ENCODE peak calls at places on chromosomes 2 and 18, in seven cellular contexts. One of them, this sample, is unnamed.

GRCh38 chr2:193690572-193690971 is 1495.8 kb upstream of the TMEFF2 start:
- DNase-seq in cardiac fibroblast: no peak
- DNase-seq in foreskin fibroblast: no peak
- DNase-seq in fibroblast of mammary gland: no peak
- DNase-seq in WERI-Rb-1: no peak
- DNase-seq in left ventricle myocardium inferior: no peak
- DNase-seq in mesothelial cell of epicardium: no peak
- DNase-seq in this sample: no peak

GRCh38 chr2:200007291-200007690 is 51.9 kb downstream of the MAIP1 start:
- DNase-seq in cardiac fibroblast: no peak
- DNase-seq in foreskin fibroblast: no peak
- DNase-seq in fibroblast of mammary gland: no peak
- DNase-seq in WERI-Rb-1: no peak
- DNase-seq in left ventricle myocardium inferior: no peak
- DNase-seq in mesothelial cell of epicardium: no peak
- DNase-seq in this sample: no peak

GRCh38 chr2:12120281-12121150 is 374.1 kb downstream of the LPIN1 start:
- DNase-seq in cardiac fibroblast: peak
- DNase-seq in foreskin fibroblast: peak
- DNase-seq in fibroblast of mammary gland: peak
- DNase-seq in WERI-Rb-1: no peak
- DNase-seq in left ventricle myocardium inferior: no peak
- DNase-seq in mesothelial cell of epicardium: no peak
- DNase-seq in this sample: no peak

GRCh38 chr2:150013011-150013410 is 425.4 kb upstream of the MMADHC start:
- DNase-seq in cardiac fibroblast: no peak
- DNase-seq in foreskin fibroblast: no peak
- DNase-seq in fibroblast of mammary gland: peak
- DNase-seq in WERI-Rb-1: no peak
- DNase-seq in left ventricle myocardium inferior: no peak
- DNase-seq in mesothelial cell of epicardium: no peak
- DNase-seq in this sample: no peak

GRCh38 chr2:190881480-190882326 is 1.1 kb downstream of the GLS start:
- DNase-seq in cardiac fibroblast: peak
- DNase-seq in foreskin fibroblast: peak
- DNase-seq in fibroblast of mammary gland: peak
- DNase-seq in WERI-Rb-1: peak
- DNase-seq in left ventricle myocardium inferior: peak
- DNase-seq in mesothelial cell of epicardium: peak
- DNase-seq in this sample: peak

GRCh38 chr18:41828137-41828536 is 126.9 kb upstream of the PIK3C3 start:
- DNase-seq in cardiac fibroblast: no peak
- DNase-seq in foreskin fibroblast: no peak
- DNase-seq in fibroblast of mammary gland: no peak
- DNase-seq in WERI-Rb-1: no peak
- DNase-seq in left ventricle myocardium inferior: no peak
- DNase-seq in mesothelial cell of epicardium: no peak
- DNase-seq in this sample: no peak

GRCh38 chr2:101200714-101201113 is 49.5 kb upstream of the TBC1D8 start:
- DNase-seq in cardiac fibroblast: peak
- DNase-seq in foreskin fibroblast: peak
- DNase-seq in fibroblast of mammary gland: peak
- DNase-seq in WERI-Rb-1: no peak
- DNase-seq in left ventricle myocardium inferior: no peak
- DNase-seq in mesothelial cell of epicardium: no peak
- DNase-seq in this sample: no peak

GRCh38 chr18:21684731-21685130 is 19.8 kb downstream of the ABHD3 start:
- DNase-seq in cardiac fibroblast: no peak
- DNase-seq in foreskin fibroblast: no peak
- DNase-seq in fibroblast of mammary gland: no peak
- DNase-seq in WERI-Rb-1: no peak
- DNase-seq in left ventricle myocardium inferior: no peak
- DNase-seq in mesothelial cell of epicardium: no peak
- DNase-seq in this sample: no peak

GRCh38 chr2:71609441-71609840 is 156.1 kb downstream of the DYSF start:
- DNase-seq in cardiac fibroblast: peak
- DNase-seq in foreskin fibroblast: no peak
- DNase-seq in fibroblast of mammary gland: no peak
- DNase-seq in WERI-Rb-1: no peak
- DNase-seq in left ventricle myocardium inferior: no peak
- DNase-seq in mesothelial cell of epicardium: no peak
- DNase-seq in this sample: no peak

GRCh38 chr2:117859924-117860647 is 45.6 kb downstream of the DDX18 start:
- DNase-seq in cardiac fibroblast: no peak
- DNase-seq in foreskin fibroblast: no peak
- DNase-seq in fibroblast of mammary gland: no peak
- DNase-seq in WERI-Rb-1: no peak
- DNase-seq in left ventricle myocardium inferior: no peak
- DNase-seq in mesothelial cell of epicardium: no peak
- DNase-seq in this sample: no peak

GRCh38 chr2:144682248-144682647 is 162.3 kb upstream of the ZEB2 start:
- DNase-seq in cardiac fibroblast: no peak
- DNase-seq in foreskin fibroblast: no peak
- DNase-seq in fibroblast of mammary gland: no peak
- DNase-seq in WERI-Rb-1: no peak
- DNase-seq in left ventricle myocardium inferior: no peak
- DNase-seq in mesothelial cell of epicardium: no peak
- DNase-seq in this sample: no peak

GRCh38 chr2:214328941-214329340 is 81.9 kb upstream of the VWC2L start:
- DNase-seq in cardiac fibroblast: no peak
- DNase-seq in foreskin fibroblast: no peak
- DNase-seq in fibroblast of mammary gland: no peak
- DNase-seq in WERI-Rb-1: no peak
- DNase-seq in left ventricle myocardium inferior: no peak
- DNase-seq in mesothelial cell of epicardium: no peak
- DNase-seq in this sample: no peak

GRCh38 chr2:74550231-74550630 is 3.5 kb downstream of the LOXL3 start:
- DNase-seq in cardiac fibroblast: no peak
- DNase-seq in foreskin fibroblast: no peak
- DNase-seq in fibroblast of mammary gland: no peak
- DNase-seq in WERI-Rb-1: no peak
- DNase-seq in left ventricle myocardium inferior: no peak
- DNase-seq in mesothelial cell of epicardium: no peak
- DNase-seq in this sample: no peak

GRCh38 chr2:118539290-118539689 is 308.2 kb downstream of the EN1 start:
- DNase-seq in cardiac fibroblast: peak
- DNase-seq in foreskin fibroblast: peak
- DNase-seq in fibroblast of mammary gland: peak
- DNase-seq in WERI-Rb-1: peak
- DNase-seq in left ventricle myocardium inferior: no peak
- DNase-seq in mesothelial cell of epicardium: no peak
- DNase-seq in this sample: no peak

GRCh38 chr2:63058742-63059433 is 8.3 kb downstream of the OTX1 start:
- DNase-seq in cardiac fibroblast: no peak
- DNase-seq in foreskin fibroblast: no peak
- DNase-seq in fibroblast of mammary gland: no peak
- DNase-seq in WERI-Rb-1: peak
- DNase-seq in left ventricle myocardium inferior: no peak
- DNase-seq in mesothelial cell of epicardium: peak
- DNase-seq in this sample: no peak

GRCh38 chr2:198662916-198663315 is 794.8 kb downstream of the SATB2 start:
- DNase-seq in cardiac fibroblast: no peak
- DNase-seq in foreskin fibroblast: no peak
- DNase-seq in fibroblast of mammary gland: no peak
- DNase-seq in WERI-Rb-1: no peak
- DNase-seq in left ventricle myocardium inferior: no peak
- DNase-seq in mesothelial cell of epicardium: no peak
- DNase-seq in this sample: no peak

GRCh38 chr18:45171575-45172225 is 443.6 kb upstream of the SLC14A2 start:
- DNase-seq in cardiac fibroblast: peak
- DNase-seq in foreskin fibroblast: no peak
- DNase-seq in fibroblast of mammary gland: peak
- DNase-seq in WERI-Rb-1: no peak
- DNase-seq in left ventricle myocardium inferior: no peak
- DNase-seq in mesothelial cell of epicardium: no peak
- DNase-seq in this sample: no peak

GRCh38 chr2:176814740-176815367 is 397.7 kb upstream of the HNRNPA3 start:
- DNase-seq in cardiac fibroblast: peak
- DNase-seq in foreskin fibroblast: peak
- DNase-seq in fibroblast of mammary gland: peak
- DNase-seq in WERI-Rb-1: no peak
- DNase-seq in left ventricle myocardium inferior: no peak
- DNase-seq in mesothelial cell of epicardium: no peak
- DNase-seq in this sample: peak

GRCh38 chr2:11753886-11754704 is 7.7 kb downstream of the LPIN1 start:
- DNase-seq in cardiac fibroblast: peak
- DNase-seq in foreskin fibroblast: no peak
- DNase-seq in fibroblast of mammary gland: peak
- DNase-seq in WERI-Rb-1: no peak
- DNase-seq in left ventricle myocardium inferior: no peak
- DNase-seq in mesothelial cell of epicardium: no peak
- DNase-seq in this sample: no peak

GRCh38 chr2:45607701-45608100 is 3.4 kb downstream of the SRBD1 start:
- DNase-seq in cardiac fibroblast: peak
- DNase-seq in foreskin fibroblast: no peak
- DNase-seq in fibroblast of mammary gland: peak
- DNase-seq in WERI-Rb-1: no peak
- DNase-seq in left ventricle myocardium inferior: no peak
- DNase-seq in mesothelial cell of epicardium: no peak
- DNase-seq in this sample: no peak

DNA sequence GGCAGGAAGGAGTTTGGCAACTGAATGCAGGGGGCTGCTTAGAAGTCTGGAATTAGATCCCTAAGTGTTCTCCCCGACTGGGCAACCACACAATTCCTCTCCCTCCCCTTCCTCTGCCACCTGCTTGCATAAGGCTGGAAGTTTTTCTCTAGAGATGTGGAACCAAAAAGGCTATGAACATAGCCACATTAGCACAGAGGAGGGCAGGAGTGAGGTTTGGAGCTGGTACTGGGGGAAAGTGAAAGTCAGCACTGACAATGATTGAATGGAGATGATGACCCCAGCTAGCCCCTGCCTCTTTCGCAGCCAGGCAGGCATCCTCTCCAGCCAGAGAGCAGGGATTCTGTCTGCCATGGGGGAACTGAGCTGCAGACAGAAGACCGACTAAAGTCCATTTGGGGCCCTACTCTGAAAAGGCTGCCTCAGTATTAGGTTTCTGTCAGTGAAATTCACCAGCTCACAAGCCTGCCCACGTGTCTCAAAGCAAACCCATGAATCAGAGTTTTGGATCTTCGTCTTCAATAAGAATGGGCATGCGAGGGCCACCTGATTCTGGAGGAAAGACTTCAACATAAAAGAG is 87.9 kb upstream of the ITGA6 start:
- DNase-seq in cardiac fibroblast: no peak
- DNase-seq in foreskin fibroblast: no peak
- DNase-seq in fibroblast of mammary gland: no peak
- DNase-seq in WERI-Rb-1: no peak
- DNase-seq in left ventricle myocardium inferior: no peak
- DNase-seq in mesothelial cell of epicardium: no peak
- DNase-seq in this sample: no peak
- TF ChIP-seq CTCF in cardiac fibroblast: no peak
- TF ChIP-seq CTCF in foreskin fibroblast: no peak
- TF ChIP-seq CTCF in fibroblast of mammary gland: no peak
- TF ChIP-seq CTCF in WERI-Rb-1: no peak
- TF ChIP-seq CTCF in left ventricle myocardium inferior: peak
- TF ChIP-seq CTCF in mesothelial cell of epicardium: no peak
- TF ChIP-seq CTCF in this sample: no peak

GRCh38 chr2:122692400-122693083 is 937.1 kb downstream of the TSN start:
- DNase-seq in cardiac fibroblast: no peak
- DNase-seq in foreskin fibroblast: no peak
- DNase-seq in fibroblast of mammary gland: no peak
- DNase-seq in WERI-Rb-1: no peak
- DNase-seq in left ventricle myocardium inferior: no peak
- DNase-seq in mesothelial cell of epicardium: no peak
- DNase-seq in this sample: no peak
- TF ChIP-seq CTCF in cardiac fibroblast: no peak
- TF ChIP-seq CTCF in foreskin fibroblast: no peak
- TF ChIP-seq CTCF in fibroblast of mammary gland: no peak
- TF ChIP-seq CTCF in WERI-Rb-1: no peak
- TF ChIP-seq CTCF in left ventricle myocardium inferior: no peak
- TF ChIP-seq CTCF in mesothelial cell of epicardium: no peak
- TF ChIP-seq CTCF in this sample: no peak

DNA sequence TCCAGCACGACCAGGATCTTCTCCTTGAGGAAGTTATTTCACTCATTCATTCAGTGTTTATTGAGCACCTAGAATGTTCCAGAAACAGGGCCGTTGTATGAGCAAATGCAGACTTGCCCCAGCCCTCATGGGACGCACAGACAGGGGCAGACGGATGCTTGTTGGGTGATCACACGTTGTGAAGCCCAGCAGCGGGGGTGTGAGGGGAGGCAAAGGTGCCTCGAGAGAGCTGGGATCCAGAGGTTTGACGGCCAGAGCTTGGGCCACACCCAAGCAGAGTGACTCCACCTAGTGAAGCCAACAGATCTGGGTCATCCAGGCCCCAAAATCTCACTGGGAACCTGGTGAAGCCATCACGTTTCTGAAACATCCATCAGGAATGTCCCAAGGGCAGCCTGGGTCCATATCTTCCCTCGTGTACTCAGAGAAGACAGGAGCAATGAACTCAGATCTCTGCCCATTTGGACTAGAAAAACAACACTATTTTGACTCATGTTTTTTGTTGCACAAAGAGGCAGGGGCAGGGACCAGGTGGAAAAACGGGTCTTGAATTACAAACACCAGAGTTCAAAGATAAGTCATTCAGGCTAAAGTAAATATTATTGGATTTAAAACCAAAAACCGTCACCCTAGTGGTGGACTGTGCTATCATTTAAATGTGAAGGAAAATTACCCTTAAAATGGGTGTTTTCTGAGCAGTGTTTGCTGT is 54.9 kb upstream of the RBM44 start:
- DNase-seq in cardiac fibroblast: peak
- DNase-seq in foreskin fibroblast: no peak
- DNase-seq in fibroblast of mammary gland: peak
- DNase-seq in WERI-Rb-1: no peak
- DNase-seq in left ventricle myocardium inferior: no peak
- DNase-seq in mesothelial cell of epicardium: no peak
- DNase-seq in this sample: no peak
- TF ChIP-seq CTCF in cardiac fibroblast: no peak
- TF ChIP-seq CTCF in foreskin fibroblast: peak
- TF ChIP-seq CTCF in fibroblast of mammary gland: peak
- TF ChIP-seq CTCF in WERI-Rb-1: no peak
- TF ChIP-seq CTCF in left ventricle myocardium inferior: no peak
- TF ChIP-seq CTCF in mesothelial cell of epicardium: peak
- TF ChIP-seq CTCF in this sample: peak

GRCh38 chr2:102801858-102802699 is 40.2 kb downstream of the TMEM182 start:
- DNase-seq in cardiac fibroblast: no peak
- DNase-seq in foreskin fibroblast: no peak
- DNase-seq in fibroblast of mammary gland: no peak
- DNase-seq in WERI-Rb-1: no peak
- DNase-seq in left ventricle myocardium inferior: no peak
- DNase-seq in mesothelial cell of epicardium: no peak
- DNase-seq in this sample: no peak

GRCh38 chr2:102803897-102804217 is 42.0 kb downstream of the TMEM182 start:
- DNase-seq in cardiac fibroblast: no peak
- DNase-seq in foreskin fibroblast: no peak
- DNase-seq in fibroblast of mammary gland: no peak
- DNase-seq in WERI-Rb-1: no peak
- DNase-seq in left ventricle myocardium inferior: no peak
- DNase-seq in mesothelial cell of epicardium: no peak
- DNase-seq in this sample: no peak

GRCh38 chr2:102806250-102806837 is 44.5 kb downstream of the TMEM182 start:
- DNase-seq in cardiac fibroblast: peak
- DNase-seq in foreskin fibroblast: peak
- DNase-seq in fibroblast of mammary gland: peak
- DNase-seq in WERI-Rb-1: peak
- DNase-seq in left ventricle myocardium inferior: peak
- DNase-seq in mesothelial cell of epicardium: peak
- DNase-seq in this sample: peak

GRCh38 chr2:102801098-102801718 is 39.4 kb downstream of the TMEM182 start:
- DNase-seq in cardiac fibroblast: peak
- DNase-seq in foreskin fibroblast: peak
- DNase-seq in fibroblast of mammary gland: peak
- DNase-seq in WERI-Rb-1: no peak
- DNase-seq in left ventricle myocardium inferior: peak
- DNase-seq in mesothelial cell of epicardium: no peak
- DNase-seq in this sample: no peak

GRCh38 chr2:102803041-102803896 is 41.4 kb downstream of the TMEM182 start:
- DNase-seq in cardiac fibroblast: no peak
- DNase-seq in foreskin fibroblast: no peak
- DNase-seq in fibroblast of mammary gland: no peak
- DNase-seq in WERI-Rb-1: no peak
- DNase-seq in left ventricle myocardium inferior: no peak
- DNase-seq in mesothelial cell of epicardium: no peak
- DNase-seq in this sample: no peak
- TF ChIP-seq CTCF in cardiac fibroblast: no peak
- TF ChIP-seq CTCF in foreskin fibroblast: no peak
- TF ChIP-seq CTCF in fibroblast of mammary gland: no peak
- TF ChIP-seq CTCF in WERI-Rb-1: no peak
- TF ChIP-seq CTCF in left ventricle myocardium inferior: no peak
- TF ChIP-seq CTCF in mesothelial cell of epicardium: no peak
- TF ChIP-seq CTCF in this sample: no peak